ENCODE peak calls at places on chromosomes 16 and 17, in four cellular contexts. One of them, this sample, is unnamed. For H3K4me1, the result is how much of the 10 kb centered on the place peaks cover.

GRCh38 chr17:82551779-82552457 is 32.4 kb downstream of the FOXK2 start:
- DNase-seq in heart left ventricle: peak
- DNase-seq in H1: no peak
- DNase-seq in uterus: peak
- DNase-seq in this sample: peak

GRCh38 chr16:64012166-64012565 is 1109.7 kb downstream of the CDH11 start:
- DNase-seq in uterus: no peak
- DNase-seq in heart left ventricle: no peak
- DNase-seq in H1: no peak
- DNase-seq in this sample: no peak

GRCh38 chr17:83196088-83196765 is 116.8 kb downstream of the METRNL start:
- DNase-seq in uterus: no peak
- DNase-seq in heart left ventricle: peak
- DNase-seq in H1: no peak
- DNase-seq in this sample: peak

GRCh38 chr17:46836500-46836899 is 14.9 kb upstream of the WNT9B start:
- DNase-seq in heart left ventricle: no peak
- DNase-seq in H1: no peak
- DNase-seq in uterus: no peak
- DNase-seq in this sample: no peak

GRCh38 chr16:53695070-53695469 is 8.6 kb downstream of the RPGRIP1L start:
- DNase-seq in heart left ventricle: no peak
- DNase-seq in H1: no peak
- DNase-seq in uterus: no peak
- DNase-seq in this sample: no peak

GRCh38 chr17:68539536-68540469 is 27.6 kb downstream of the PRKAR1A start:
- DNase-seq in heart left ventricle: no peak
- DNase-seq in H1: no peak
- DNase-seq in uterus: peak
- DNase-seq in this sample: no peak

GRCh38 chr17:16037636-16038035 is 38.0 kb downstream of the TTC19 start:
- DNase-seq in H1: no peak
- DNase-seq in heart left ventricle: no peak
- DNase-seq in uterus: no peak
- DNase-seq in this sample: no peak

GRCh38 chr16:29644973-29645698 is 17.9 kb upstream of the SPN start:
- DNase-seq in uterus: no peak
- DNase-seq in heart left ventricle: no peak
- DNase-seq in H1: no peak
- DNase-seq in this sample: no peak

GRCh38 chr17:39104046-39104445 is 47.4 kb downstream of the PLXDC1 start:
- DNase-seq in H1: no peak
- DNase-seq in uterus: no peak
- DNase-seq in heart left ventricle: peak
- DNase-seq in this sample: no peak

GRCh38 chr16:21169249-21169981 is 10.9 kb downstream of the LDAF1 start:
- DNase-seq in uterus: no peak
- DNase-seq in H1: no peak
- DNase-seq in heart left ventricle: no peak
- DNase-seq in this sample: no peak

GRCh38 chr16:80467961-80468360 is 72.8 kb upstream of the DYNLRB2 start:
- DNase-seq in H1: no peak
- DNase-seq in uterus: no peak
- DNase-seq in heart left ventricle: no peak
- DNase-seq in this sample: no peak

GRCh38 chr16:89827383-89828198 is 684 bp upstream of the SPIRE2 start:
- DNase-seq in H1: no peak
- DNase-seq in uterus: no peak
- DNase-seq in heart left ventricle: peak
- DNase-seq in this sample: peak

GRCh38 chr17:78317817-78318400 is 42.0 kb downstream of the SOCS3 start:
- DNase-seq in uterus: no peak
- DNase-seq in H1: no peak
- DNase-seq in heart left ventricle: no peak
- DNase-seq in this sample: no peak

DNA sequence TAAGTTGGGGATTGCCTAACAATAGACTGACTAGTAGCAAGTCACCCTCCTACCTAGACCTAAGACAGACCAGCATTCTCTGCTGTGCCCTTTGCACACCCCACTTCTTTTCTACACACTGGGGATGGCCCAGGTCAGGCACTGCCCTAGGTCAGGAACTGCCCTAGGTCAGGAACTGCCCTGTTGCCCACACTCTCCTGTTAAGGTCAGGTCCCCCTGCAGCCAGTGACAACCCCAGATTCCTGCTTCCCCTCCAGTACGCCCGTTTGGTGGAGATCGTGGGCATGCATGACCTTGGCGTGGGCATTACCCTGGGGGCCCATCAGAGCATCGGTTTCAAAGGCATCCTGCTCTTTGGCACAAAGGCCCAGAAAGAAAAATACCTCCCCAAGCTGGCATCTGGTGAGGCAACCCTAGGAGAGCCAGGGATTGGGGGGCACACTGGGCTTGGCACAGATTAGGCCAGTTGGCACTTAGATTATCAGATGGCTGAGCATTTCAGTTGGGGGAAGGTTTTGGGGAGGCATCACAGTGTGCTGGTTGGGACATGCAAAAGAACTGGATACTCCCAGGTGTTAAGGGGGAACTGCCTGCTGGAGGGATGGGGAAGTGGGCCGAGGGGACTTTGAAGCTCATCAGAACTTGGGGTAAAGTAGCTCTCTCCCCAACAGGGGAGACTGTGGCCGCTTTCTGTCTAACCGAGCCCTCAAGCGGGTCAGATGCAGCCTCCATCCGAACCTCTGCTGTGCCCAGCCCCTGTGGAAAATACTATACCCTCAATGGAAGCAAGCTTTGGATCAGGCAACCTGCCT is 1.7 kb downstream of the ACADVL start:
- DNase-seq in H1: no peak
- DNase-seq in uterus: no peak
- DNase-seq in heart left ventricle: no peak
- DNase-seq in this sample: no peak
- TF ChIP-seq POLR2A in H1: peak
- TF ChIP-seq POLR2A in uterus: no peak
- TF ChIP-seq POLR2A in heart left ventricle: no peak
- TF ChIP-seq POLR2A in this sample: no peak

DNA sequence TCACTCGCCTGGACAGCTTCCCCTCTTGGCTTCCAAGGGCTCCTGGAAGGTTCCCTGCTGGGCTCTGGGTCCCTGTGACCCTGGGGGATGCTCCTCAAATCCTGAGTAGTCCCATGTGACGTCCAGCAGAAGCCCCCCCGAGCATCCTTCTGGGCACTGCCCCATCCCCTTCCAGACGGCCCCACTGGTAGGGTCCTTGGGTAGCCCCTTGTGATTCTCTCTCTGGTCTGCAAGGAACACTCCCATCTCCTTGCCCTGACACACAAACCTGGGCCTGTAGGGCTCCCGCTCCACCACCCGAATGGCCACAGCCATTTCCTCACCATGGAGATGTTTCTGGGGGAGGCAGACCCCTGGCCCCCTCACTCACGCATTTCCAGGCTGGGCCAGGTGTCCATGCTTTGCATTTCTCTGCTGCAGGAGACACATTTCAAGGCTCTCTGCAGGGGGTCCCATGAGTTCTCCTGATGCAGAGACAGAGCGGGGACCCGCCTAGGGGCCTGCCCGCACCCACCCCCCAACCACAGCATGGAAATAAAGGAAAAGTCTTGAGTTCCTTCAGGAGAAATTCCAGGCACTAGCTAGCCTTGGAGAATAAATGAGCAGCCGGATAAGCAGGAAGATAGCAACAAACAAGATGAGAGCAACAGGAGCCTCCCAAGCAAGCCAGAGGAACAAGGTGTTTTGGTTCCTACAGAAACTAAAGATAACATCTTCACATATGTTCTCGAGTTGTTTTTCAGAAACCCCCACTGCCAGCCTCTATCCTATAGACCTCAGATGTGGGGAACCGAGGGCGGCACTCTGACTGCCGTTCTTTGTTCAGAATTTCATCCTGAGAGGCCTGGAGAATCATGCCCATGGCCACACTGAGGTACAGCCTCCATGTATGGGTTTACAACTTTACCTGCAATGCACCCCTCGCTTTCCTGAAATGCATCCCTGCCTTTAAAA is 128.8 kb downstream of the MGAT5B start:
- DNase-seq in H1: no peak
- DNase-seq in heart left ventricle: no peak
- DNase-seq in uterus: no peak
- DNase-seq in this sample: peak
- H3K4me1 ChIP-seq in H1: under half
- H3K4me1 ChIP-seq in heart left ventricle: under half
- H3K4me1 ChIP-seq in uterus: under half
- H3K4me1 ChIP-seq in this sample: under half

GRCh38 chr16:4218202-4218601 is 23.7 kb downstream of the SRL start:
- DNase-seq in uterus: no peak
- DNase-seq in H1: no peak
- DNase-seq in heart left ventricle: peak
- DNase-seq in this sample: no peak

GRCh38 chr16:4215106-4215505 is 26.8 kb downstream of the SRL start:
- DNase-seq in heart left ventricle: peak
- DNase-seq in H1: no peak
- DNase-seq in uterus: no peak
- DNase-seq in this sample: no peak

GRCh38 chr16:4214215-4214621 is 27.7 kb downstream of the SRL start:
- DNase-seq in heart left ventricle: peak
- DNase-seq in H1: peak
- DNase-seq in uterus: peak
- DNase-seq in this sample: peak

GRCh38 chr16:4216631-4217030 is 25.2 kb downstream of the SRL start:
- DNase-seq in heart left ventricle: no peak
- DNase-seq in uterus: no peak
- DNase-seq in H1: no peak
- DNase-seq in this sample: no peak

DNA sequence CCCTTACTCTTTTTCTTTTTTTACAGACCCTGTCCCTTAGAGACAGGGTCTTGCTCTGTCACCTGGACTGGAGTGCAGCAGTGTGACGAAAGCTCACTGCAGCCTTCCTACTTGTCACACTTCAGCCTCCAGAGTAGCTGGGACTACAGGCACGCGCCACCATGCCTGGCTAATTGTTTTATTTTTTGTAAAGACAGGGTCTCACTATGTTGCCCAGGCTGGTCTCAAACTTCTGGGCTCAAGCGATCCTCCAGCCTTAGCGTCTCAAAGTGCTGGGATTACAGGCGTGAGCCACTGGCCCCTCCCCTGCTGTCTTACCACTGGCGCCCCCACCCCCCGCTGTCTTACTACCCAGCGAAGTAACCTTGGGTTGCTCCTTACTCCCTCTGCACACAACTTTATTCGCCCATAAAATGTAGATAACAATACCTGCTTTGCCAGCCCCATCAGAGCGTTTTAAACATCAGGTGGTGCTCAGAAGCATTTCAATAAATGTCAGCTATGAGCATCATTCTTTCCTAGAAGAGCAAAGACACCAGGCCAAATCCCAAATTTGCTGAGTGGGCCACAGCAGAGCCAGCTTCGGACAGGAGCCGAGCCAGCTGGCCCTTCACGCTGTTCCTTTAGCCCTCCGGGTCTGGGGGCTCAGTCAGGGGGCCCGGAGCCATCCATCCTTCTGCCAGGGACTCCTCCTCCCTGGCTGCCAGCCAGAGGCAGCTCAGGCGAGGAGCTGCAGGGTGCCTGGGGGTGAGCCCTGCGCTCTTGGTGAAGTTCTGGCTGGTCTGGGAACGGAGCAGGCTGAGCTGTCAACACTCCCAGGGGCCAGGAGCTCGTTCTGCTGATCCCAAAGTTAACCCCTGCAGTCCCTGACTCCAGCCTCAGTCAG is 24.4 kb downstream of the SRL start:
- DNase-seq in heart left ventricle: peak
- DNase-seq in H1: no peak
- DNase-seq in uterus: peak
- DNase-seq in this sample: no peak
- TF ChIP-seq POLR2A in heart left ventricle: peak
- TF ChIP-seq POLR2A in H1: no peak
- TF ChIP-seq POLR2A in uterus: no peak
- TF ChIP-seq POLR2A in this sample: no peak

GRCh38 chr17:21033350-21033749 is 9.5 kb downstream of the USP22 start:
- DNase-seq in heart left ventricle: no peak
- DNase-seq in H1: no peak
- DNase-seq in uterus: no peak
- DNase-seq in this sample: no peak
- H3K4me1 ChIP-seq in heart left ventricle: half or more
- H3K4me1 ChIP-seq in H1: under half
- H3K4me1 ChIP-seq in uterus: under half
- H3K4me1 ChIP-seq in this sample: under half

GRCh38 chr17:31318298-31319190 is 2.9 kb downstream of the EVI2A start:
- DNase-seq in uterus: peak
- DNase-seq in H1: no peak
- DNase-seq in heart left ventricle: peak
- DNase-seq in this sample: peak
- TF ChIP-seq POLR2A in uterus: no peak
- TF ChIP-seq POLR2A in H1: no peak
- TF ChIP-seq POLR2A in heart left ventricle: no peak
- TF ChIP-seq POLR2A in this sample: no peak

DNA sequence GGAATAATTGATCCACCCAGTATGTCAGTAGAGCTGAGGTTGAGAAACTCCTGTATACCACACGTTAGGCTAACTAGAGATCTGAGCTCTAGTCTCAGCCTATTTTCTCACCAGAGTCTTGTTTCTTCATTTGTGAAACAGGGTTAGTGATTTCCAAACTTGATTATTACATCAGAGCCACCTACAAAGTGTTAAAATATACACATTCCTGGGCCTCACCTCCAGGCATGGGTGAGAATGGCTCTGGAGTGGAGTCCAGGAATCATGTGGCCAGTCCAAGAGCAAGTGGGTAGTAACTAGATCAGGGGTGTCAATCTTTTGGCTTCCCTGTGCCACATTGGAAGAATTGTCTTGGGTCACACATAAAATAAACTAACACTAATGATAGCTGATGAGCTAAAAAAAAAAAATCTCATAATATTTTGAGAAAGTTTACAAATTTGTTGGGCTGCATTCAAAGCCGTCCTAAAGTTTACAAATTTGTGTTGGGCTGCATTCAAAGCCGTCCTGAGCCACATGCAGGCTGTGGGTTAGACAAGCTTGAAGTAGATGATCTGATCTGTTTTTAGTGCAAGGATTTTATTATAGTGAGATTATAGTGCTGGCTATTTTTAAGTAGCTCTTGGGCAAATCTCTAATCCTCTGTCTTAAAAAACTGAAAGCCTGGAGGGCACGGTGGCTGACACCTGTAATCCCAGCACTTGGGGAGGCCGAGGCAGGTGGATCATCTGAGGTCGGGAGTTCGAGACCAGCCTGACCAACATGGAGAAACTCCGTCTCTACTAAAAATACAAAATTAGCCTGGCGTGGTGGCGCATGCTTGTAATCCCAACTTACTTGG is 20.4 kb downstream of the PRCD start:
- DNase-seq in uterus: no peak
- DNase-seq in heart left ventricle: peak
- DNase-seq in H1: no peak
- DNase-seq in this sample: no peak
- H3K4me1 ChIP-seq in uterus: under half
- H3K4me1 ChIP-seq in heart left ventricle: under half
- H3K4me1 ChIP-seq in H1: under half
- H3K4me1 ChIP-seq in this sample: under half